ENCODE peak calls at places on chromosomes 13 and 19, in five cellular contexts. W, J, I, M and N are unnamed samples.

GRCh38 chr13:27966641-27967202 is 2.4 kb downstream of the CDX2 start:
- DNase-seq in J (no peak), I (no peak), W (no peak), M (no peak), N (no peak)

GRCh38 chr19:49744946-49745381 is 18.1 kb downstream of the TSKS start:
- DNase-seq in W (no peak), M (no peak), I (no peak), J (no peak), N (no peak)

GRCh38 chr19:14472202-14472961 is 2.8 kb downstream of the PTGER1 start:
- DNase-seq in W (peak; percentile 18), I (peak; percentile 57), J (peak; percentile 53), M (peak; percentile 51), N (peak; percentile 76)

GRCh38 chr19:6421075-6422014 is 3.3 kb downstream of the KHSRP start:
- DNase-seq in M (no peak), W (no peak), I (no peak), J (no peak), N (no peak)

GRCh38 chr13:27533155-27533643 is 82.8 kb upstream of the MTIF3 start:
- DNase-seq in I (peak; percentile 86), M (peak; percentile 24), J (peak; percentile 81), W (peak; percentile 43), N (peak; percentile 68)

GRCh38 chr19:57903298-57904174 is 12.9 kb downstream of the ZNF417 start:
- DNase-seq in M (no peak), W (no peak), J (no peak), I (peak; percentile 67), N (peak; percentile 5)

GRCh38 chr19:44282846-44283245 is 22.0 kb downstream of the ZNF235 start:
- DNase-seq in W (no peak), J (no peak), M (no peak), I (no peak), N (no peak)

GRCh38 chr19:11693505-11694499 is 44.9 kb downstream of the ZNF823 start:
- DNase-seq in J (peak; percentile 28), W (no peak), M (no peak), I (peak; percentile 85), N (peak; percentile 51)